ENCODE peak calls at places on chromosomes 4 and X, in ten cellular contexts. T is ascending aorta; J is GDM1; E is T-helper 9 cell; V is fibroblast of mammary gland; L is body of pancreas; D is activated CD8-positive, alpha-beta memory T cell treated with anti-CD3 and anti-CD28 coated beads for 48 hours; S is astrocyte of the spinal cord; O is T-helper 1 cell; B is HuH-7. F is an unnamed sample.

GRCh38 chr4:132218406-132218805 is 930.7 kb upstream of the PCDH10 start:
- DNase-seq in L (no peak), J (no peak), T (no peak), V (no peak), E (no peak), B (no peak), D (no peak), S (peak), O (no peak), F (no peak)

GRCh38 chr4:103018391-103019318 is 850 bp downstream of the SLC9B1 start:
- DNase-seq in B (peak), O (no peak), V (no peak), T (no peak), L (peak), D (no peak), J (no peak), S (no peak), E (no peak), F (no peak)

GRCh38 chr4:30719363-30720020 is 677 bp upstream of the PCDH7 start:
- DNase-seq in J (no peak), T (peak), O (no peak), V (peak), S (peak), E (no peak), B (peak), D (no peak), L (no peak), F (no peak)

GRCh38 chr4:48445704-48446103 is 37.4 kb upstream of the SLC10A4 start:
- DNase-seq in O (no peak), S (peak), V (peak), J (no peak), B (no peak), D (no peak), T (no peak), L (no peak), E (no peak), F (peak)

GRCh38 chrX:77442728-77443127 is 4.5 kb upstream of the FGF16 start:
- DNase-seq in E (no peak), O (no peak), B (no peak), J (no peak), L (no peak), V (peak), S (peak), T (no peak), D (no peak), F (no peak)

GRCh38 chr4:72383439-72383838 is 185.6 kb downstream of the ADAMTS3 start:
- DNase-seq in J (no peak), L (no peak), D (no peak), S (no peak), O (no peak), E (no peak), B (peak), V (no peak), T (no peak), F (no peak)

GRCh38 chr4:76388160-76388908 is 32.6 kb downstream of the CCDC158 start:
- DNase-seq in E (no peak), O (no peak), L (no peak), S (peak), T (no peak), J (no peak), V (no peak), B (no peak), D (no peak), F (no peak)

GRCh38 chr4:88706574-88706973 is 8.9 kb upstream of the NAP1L5 start:
- DNase-seq in S (peak), T (peak), O (no peak), B (peak), D (no peak), E (no peak), V (peak), L (peak), J (no peak), F (peak)

GRCh38 chr4:150874386-150875226 is 140.5 kb downstream of the LRBA start:
- DNase-seq in B (no peak), J (no peak), L (no peak), D (no peak), V (peak), S (no peak), T (no peak), O (no peak), E (no peak), F (no peak)

GRCh38 chrX:31227250-31227649 is 155.4 kb upstream of the FTHL17 start:
- DNase-seq in O (no peak), B (no peak), J (no peak), D (no peak), L (no peak), S (no peak), E (no peak), T (no peak), V (peak), F (no peak)

GRCh38 chrX:154408659-154409221 is 314 bp downstream of the DNASE1L1 start:
- DNase-seq in B (no peak), E (no peak), O (no peak), J (no peak), T (peak), S (no peak), V (no peak), L (no peak), D (no peak), F (no peak)

GRCh38 chr4:25608644-25609043 is 47.0 kb upstream of the SLC34A2 start:
- DNase-seq in O (no peak), L (peak), S (no peak), J (no peak), D (no peak), V (no peak), B (peak), T (no peak), E (no peak), F (no peak)

GRCh38 chr4:165158762-165159161 is 46.1 kb upstream of the TMEM192 start:
- DNase-seq in V (no peak), O (no peak), B (no peak), L (no peak), T (no peak), S (no peak), D (no peak), J (no peak), E (no peak), F (no peak)

GRCh38 chrX:103376118-103376978 is at the start of gene BEX3:
- DNase-seq in E (peak), V (peak), D (no peak), O (peak), S (peak), L (peak), B (peak), J (peak), T (peak), F (peak)

GRCh38 chr4:187602339-187603092 is 393.1 kb upstream of the ZFP42 start:
- DNase-seq in E (no peak), T (no peak), J (no peak), S (peak), L (no peak), O (no peak), B (no peak), D (no peak), V (peak), F (no peak)

GRCh38 chr4:48340276-48340904 is 939 bp upstream of the SLAIN2 start:
- DNase-seq in J (no peak), O (peak), E (no peak), D (no peak), L (peak), V (peak), S (peak), B (no peak), T (no peak), F (no peak)

GRCh38 chr4:148834804-148835598 is 392.8 kb upstream of the NR3C2 start:
- DNase-seq in D (no peak), S (peak), L (peak), T (no peak), O (no peak), V (peak), E (no peak), B (no peak), J (peak), F (peak)

GRCh38 chr4:168618577-168619265 is 121.9 kb downstream of the PALLD start:
- DNase-seq in D (no peak), J (no peak), E (no peak), B (no peak), T (peak), V (peak), S (peak), O (no peak), L (no peak), F (no peak)

GRCh38 chrX:29397506-29397905 is 810.3 kb downstream of the IL1RAPL1 start:
- DNase-seq in L (no peak), B (no peak), J (no peak), E (no peak), T (no peak), V (peak), O (no peak), S (peak), D (no peak), F (no peak)

GRCh38 chr4:80036306-80036705 is 36.7 kb downstream of the ANTXR2 start:
- DNase-seq in D (no peak), J (no peak), T (no peak), V (no peak), E (no peak), L (no peak), S (no peak), O (no peak), B (no peak), F (no peak)

GRCh38 chrX:47483310-47484268 is 567 bp upstream of the ZNF41 start:
- DNase-seq in J (no peak), S (peak), O (no peak), D (no peak), E (no peak), B (no peak), T (no peak), L (peak), V (peak), F (no peak)

GRCh38 chr4:41452484-41453225 is 85.3 kb upstream of the LIMCH1 start:
- DNase-seq in B (no peak), O (no peak), T (no peak), V (no peak), E (no peak), J (no peak), D (no peak), S (no peak), L (no peak), F (no peak)

GRCh38 chrX:19094654-19095053 is 27.6 kb downstream of the ADGRG2 start:
- DNase-seq in O (no peak), B (no peak), J (no peak), V (no peak), D (no peak), T (no peak), E (no peak), S (no peak), L (no peak), F (no peak)

GRCh38 chr4:41410049-41410448 is 127.9 kb upstream of the LIMCH1 start:
- DNase-seq in S (no peak), O (no peak), B (no peak), L (no peak), D (no peak), V (no peak), J (no peak), E (no peak), T (no peak), F (no peak)

GRCh38 chr4:94214703-94215360 is 7.2 kb downstream of the SMARCAD1 start:
- DNase-seq in T (no peak), J (no peak), O (no peak), V (no peak), D (no peak), S (no peak), B (no peak), L (no peak), E (no peak), F (no peak)

GRCh38 chrX:29662101-29662500 is 553.3 kb upstream of the MAGEB2 start:
- DNase-seq in J (no peak), O (no peak), L (no peak), T (no peak), S (peak), V (peak), E (no peak), D (no peak), B (no peak), F (no peak)

GRCh38 chr4:72997409-72997808 is 72.1 kb downstream of the COX18 start:
- DNase-seq in T (no peak), E (no peak), D (no peak), O (no peak), S (peak), B (no peak), L (no peak), V (peak), J (no peak), F (no peak)

GRCh38 chr4:113760094-113760851 is 1.3 kb downstream of the CAMK2D start:
- DNase-seq in O (peak), S (peak), V (peak), J (no peak), L (peak), D (no peak), T (peak), B (no peak), E (peak), F (peak)

GRCh38 chrX:7972586-7972985 is 45.4 kb upstream of the PNPLA4 start:
- DNase-seq in B (no peak), O (no peak), T (no peak), E (no peak), D (no peak), S (no peak), J (no peak), L (no peak), V (peak), F (no peak)

GRCh38 chr4:20196476-20196875 is 55.2 kb upstream of the SLIT2 start:
- DNase-seq in L (no peak), B (no peak), E (no peak), T (no peak), D (no peak), S (no peak), V (peak), O (no peak), J (no peak), F (no peak)

GRCh38 chrX:123311486-123311885 is 127.4 kb downstream of the GRIA3 start:
- DNase-seq in L (no peak), T (no peak), V (no peak), O (no peak), S (no peak), D (no peak), E (no peak), B (no peak), J (no peak), F (no peak)

GRCh38 chrX:14919421-14919820 is 46.2 kb downstream of the MOSPD2 start:
- DNase-seq in O (no peak), J (no peak), T (no peak), D (no peak), E (no peak), S (no peak), V (no peak), B (no peak), L (no peak), F (no peak)

GRCh38 chr4:185896832-185897475 is 85.0 kb upstream of the SORBS2 start:
- DNase-seq in J (no peak), S (no peak), O (no peak), L (no peak), E (no peak), B (no peak), T (no peak), D (no peak), V (no peak), F (no peak)